ENCODE peak calls at places on chromosomes 3 and 15, in seven cellular contexts. N is PC-3, U is GM23338, M is HCT116, A is neural progenitor cell, W is GM23248, B is OCI-LY7. P is an unnamed sample.

GRCh38 chr3:27796365-27796875 is 74.3 kb upstream of the EOMES start:
- DNase-seq in N (no peak), U (no peak), M (no peak), A (no peak), W (no peak), B (no peak), P (no peak)

GRCh38 chr3:24128195-24129005 is 183.3 kb downstream of the NR1D2 start:
- DNase-seq in N (peak), U (no peak), M (peak), A (no peak), W (peak), B (no peak), P (no peak)

GRCh38 chr3:120274739-120275167 is 10.3 kb downstream of the GPR156 start:
- DNase-seq in N (no peak), U (no peak), M (no peak), A (no peak), W (no peak), B (no peak), P (no peak)

GRCh38 chr3:38114875-38115644 is 21.9 kb downstream of the ACAA1 start:
- DNase-seq in N (no peak), U (no peak), M (no peak), A (no peak), W (no peak), B (no peak), P (no peak)

GRCh38 chr3:101310580-101311375 is 9.6 kb downstream of the IMPG2 start:
- DNase-seq in N (peak), U (no peak), M (no peak), A (no peak), W (no peak), B (no peak), P (no peak)

GRCh38 chr3:59920801-59921200 is 871.0 kb upstream of the CFAP20DC start:
- DNase-seq in N (no peak), U (no peak), M (no peak), A (no peak), W (no peak), B (no peak), P (no peak)

GRCh38 chr3:33798113-33798417 is 365 bp upstream of the PDCD6IP start:
- DNase-seq in N (no peak), U (peak), M (no peak), A (no peak), W (no peak), B (no peak), P (no peak)

GRCh38 chr3:2156244-2156847 is 57.7 kb downstream of the CNTN4 start:
- DNase-seq in N (peak), U (peak), M (no peak), A (peak), W (peak), B (no peak), P (peak)

GRCh38 chr15:39391230-39391629 is 189.6 kb upstream of the THBS1 start:
- DNase-seq in N (peak), U (no peak), M (no peak), A (no peak), W (peak), B (no peak), P (no peak)

GRCh38 chr3:127373701-127374625 is 86.1 kb upstream of the PRR20G start:
- DNase-seq in N (peak), U (peak), M (peak), A (peak), W (peak), B (peak), P (no peak)

GRCh38 chr15:58423858-58424608 is 7.8 kb upstream of the LIPC start:
- DNase-seq in N (no peak), U (no peak), M (no peak), A (no peak), W (peak), B (no peak), P (no peak)

GRCh38 chr3:16875876-16876575 is 8.7 kb upstream of the PLCL2 start:
- DNase-seq in N (no peak), U (no peak), M (no peak), A (no peak), W (no peak), B (no peak), P (no peak)

GRCh38 chr3:71311320-71312046 is 272.0 kb downstream of the FOXP1 start:
- DNase-seq in N (peak), U (no peak), M (no peak), A (no peak), W (no peak), B (no peak), P (no peak)

GRCh38 chr3:55454611-55455010 is 32.5 kb downstream of the WNT5A start:
- DNase-seq in N (no peak), U (no peak), M (no peak), A (no peak), W (peak), B (no peak), P (no peak)

GRCh38 chr3:20622304-20622703 is 436.3 kb upstream of the SGO1 start:
- DNase-seq in N (peak), U (peak), M (no peak), A (no peak), W (peak), B (no peak), P (no peak)

GRCh38 chr3:128068156-128068620 is 16.0 kb downstream of the SEC61A1 start:
- DNase-seq in N (peak), U (peak), M (peak), A (peak), W (peak), B (peak), P (peak)

GRCh38 chr3:124764746-124765145 is 34.5 kb downstream of the UMPS start:
- DNase-seq in N (no peak), U (no peak), M (no peak), A (no peak), W (no peak), B (no peak), P (no peak)

GRCh38 chr3:39752019-39752637 is 57.3 kb upstream of the MYRIP start:
- DNase-seq in N (no peak), U (no peak), M (no peak), A (no peak), W (no peak), B (no peak), P (no peak)

GRCh38 chr3:55296035-55296434 is 191.1 kb downstream of the WNT5A start:
- DNase-seq in N (peak), U (no peak), M (no peak), A (no peak), W (peak), B (no peak), P (no peak)

GRCh38 chr15:69854521-69855171 is 243.1 kb downstream of the TLE3 start:
- DNase-seq in N (peak), U (peak), M (no peak), A (no peak), W (peak), B (no peak), P (no peak)

GRCh38 chr15:34620122-34620521 is 36.7 kb upstream of the GOLGA8B start:
- DNase-seq in N (no peak), U (no peak), M (no peak), A (no peak), W (no peak), B (no peak), P (no peak)

GRCh38 chr15:88389120-88389519 is 78.1 kb downstream of the MRPL46 start:
- DNase-seq in N (no peak), U (peak), M (no peak), A (no peak), W (no peak), B (no peak), P (no peak)

GRCh38 chr3:67689806-67690205 is 35.4 kb upstream of the SUCLG2 start:
- DNase-seq in N (no peak), U (no peak), M (no peak), A (no peak), W (no peak), B (no peak), P (no peak)

GRCh38 chr15:58690703-58691102 is 58.8 kb downstream of the ADAM10 start:
- DNase-seq in N (no peak), U (no peak), M (no peak), A (no peak), W (no peak), B (peak), P (no peak)

GRCh38 chr3:168094580-168094876 is 1.2 kb downstream of the GOLIM4 start:
- DNase-seq in N (no peak), U (no peak), M (no peak), A (peak), W (no peak), B (no peak), P (no peak)

GRCh38 chr15:40276927-40277326 is 5.9 kb downstream of the ANKRD63 start:
- DNase-seq in N (no peak), U (no peak), M (no peak), A (no peak), W (no peak), B (no peak), P (no peak)

GRCh38 chr3:185865277-185865676 is 40.4 kb upstream of the IGF2BP2 start:
- DNase-seq in N (no peak), U (no peak), M (no peak), A (peak), W (no peak), B (no peak), P (no peak)

GRCh38 chr15:48721061-48721810 is 75.7 kb upstream of the FBN1 start:
- DNase-seq in N (no peak), U (no peak), M (no peak), A (no peak), W (peak), B (no peak), P (no peak)

GRCh38 chr15:49415171-49415570 is 7.9 kb upstream of the FGF7 start:
- DNase-seq in N (no peak), U (no peak), M (no peak), A (no peak), W (no peak), B (no peak), P (no peak)

GRCh38 chr3:105829879-105830622 is 38.8 kb downstream of the CBLB start:
- DNase-seq in N (peak), U (no peak), M (no peak), A (no peak), W (peak), B (no peak), P (no peak)

GRCh38 chr15:52780172-52780980 is 9.8 kb downstream of the ONECUT1 start:
- DNase-seq in N (peak), U (peak), M (peak), A (peak), W (peak), B (peak), P (peak)

GRCh38 chr3:32454731-32455608 is 47.7 kb downstream of the CMTM6 start:
- DNase-seq in N (no peak), U (no peak), M (no peak), A (no peak), W (no peak), B (no peak), P (no peak)

GRCh38 chr15:100248236-100248635 is 93.5 kb downstream of the ADAMTS17 start:
- DNase-seq in N (no peak), U (no peak), M (no peak), A (no peak), W (no peak), B (no peak), P (no peak)

GRCh38 chr3:177753498-177754155 is 556.3 kb upstream of the TBL1XR1 start:
- DNase-seq in N (peak), U (no peak), M (no peak), A (no peak), W (peak), B (no peak), P (no peak)

GRCh38 chr15:80455051-80455648 is 51.0 kb downstream of the ARNT2 start:
- DNase-seq in N (peak), U (no peak), M (no peak), A (no peak), W (peak), B (no peak), P (no peak)

GRCh38 chr15:92801774-92802464 is 98.2 kb upstream of the CHD2 start:
- DNase-seq in N (peak), U (no peak), M (peak), A (no peak), W (peak), B (no peak), P (no peak)

GRCh38 chr3:71056327-71056726 is 527.2 kb downstream of the FOXP1 start:
- DNase-seq in N (peak), U (no peak), M (no peak), A (no peak), W (peak), B (no peak), P (no peak)

GRCh38 chr3:171108066-171108465 is 81.5 kb upstream of the SLC2A2 start:
- DNase-seq in N (peak), U (no peak), M (peak), A (no peak), W (peak), B (no peak), P (no peak)

DNA sequence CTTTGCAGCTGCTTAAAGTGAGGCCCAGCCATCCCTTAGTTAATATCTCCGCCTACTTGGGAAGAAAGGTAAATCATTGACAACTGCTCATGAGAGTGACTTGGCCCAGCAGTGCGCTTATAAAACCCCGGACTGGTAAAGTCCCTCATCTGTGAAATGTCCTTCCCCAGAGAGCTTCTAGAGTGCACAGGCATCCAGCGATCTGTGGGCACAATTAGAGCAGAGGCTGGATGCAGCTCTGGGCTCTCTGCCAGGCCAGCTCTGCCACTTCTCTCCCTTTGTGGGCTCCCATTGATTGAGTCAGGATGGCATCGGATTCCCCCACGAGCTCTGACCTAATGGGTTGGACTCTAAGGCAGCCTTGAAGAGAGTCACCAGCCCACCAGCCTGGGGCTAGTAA is 219.0 kb upstream of the LINGO1 start:
- DNase-seq in N (no peak), U (no peak), M (no peak), A (no peak), W (no peak), B (no peak), P (no peak)
- TF ChIP-seq EZH2phosphoT487 in N (no peak), U (no peak), M (no peak), A (no peak), W (no peak), B (no peak), P (no peak)

DNA sequence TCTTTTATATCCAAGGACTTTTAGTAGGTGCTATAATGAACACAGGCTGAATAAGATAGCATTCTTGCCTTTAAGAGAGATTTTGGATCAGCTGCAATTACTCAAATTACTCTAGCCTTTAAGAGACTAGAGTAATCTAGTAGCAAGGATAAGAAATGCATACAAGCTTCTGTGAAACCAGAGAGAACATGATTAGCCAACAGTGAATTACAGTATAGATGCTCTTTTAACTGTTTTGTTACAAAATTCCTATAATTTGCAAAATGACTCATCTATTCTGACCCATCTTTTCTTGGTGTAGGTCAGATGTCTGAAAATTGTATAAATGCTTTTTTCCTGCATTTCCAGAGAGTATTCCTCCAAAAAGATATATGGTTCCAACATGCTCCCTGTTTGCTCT is 66.9 kb downstream of the CEP63 start:
- DNase-seq in N (no peak), U (no peak), M (no peak), A (no peak), W (peak), B (no peak), P (no peak)
- TF ChIP-seq EZH2phosphoT487 in N (no peak), U (no peak), M (no peak), A (no peak), W (no peak), B (no peak), P (no peak)

GRCh38 chr3:187211532-187212274 is 14.4 kb downstream of the RTP1 start:
- DNase-seq in N (peak), U (no peak), M (no peak), A (no peak), W (peak), B (no peak), P (no peak)
- TF ChIP-seq EZH2phosphoT487 in N (no peak), U (no peak), M (no peak), A (no peak), W (no peak), B (no peak), P (no peak)

GRCh38 chr3:69200384-69201068 is 78.1 kb upstream of the LMOD3 start:
- DNase-seq in N (peak), U (peak), M (no peak), A (peak), W (no peak), B (no peak), P (peak)
- TF ChIP-seq EZH2phosphoT487 in N (no peak), U (no peak), M (no peak), A (no peak), W (no peak), B (no peak), P (no peak)